ENCODE peak calls at places on chromosomes 2 and 18, in five cellular contexts. L is SK-N-SH, F is HepG2, W is K562, S is GM12878. O is an unnamed sample.

GRCh38 chr2:105460048-105460732 is 61.3 kb upstream of the FHL2 start:
- DNase-seq in W (no peak), L (no peak), F (no peak), S (no peak), O (no peak)

GRCh38 chr2:237742614-237743013 is 56.0 kb upstream of the RBM44 start:
- DNase-seq in W (no peak), L (no peak), S (no peak), F (no peak), O (no peak)

GRCh38 chr18:79805211-79805862 is 7.6 kb downstream of the KCNG2 start:
- DNase-seq in F (no peak), S (no peak), W (no peak), L (no peak), O (no peak)

GRCh38 chr2:174617713-174618112 is 20.1 kb upstream of the WIPF1 start:
- DNase-seq in S (no peak), L (no peak), W (no peak), F (no peak), O (no peak)

GRCh38 chr18:69648486-69648885 is 247.8 kb downstream of the DOK6 start:
- DNase-seq in F (peak), W (no peak), S (no peak), L (no peak), O (no peak)

GRCh38 chr2:195737531-195738162 is 80.6 kb downstream of the SLC39A10 start:
- DNase-seq in W (no peak), S (no peak), F (no peak), L (no peak), O (no peak)

GRCh38 chr18:8844721-8845148 is 139.4 kb downstream of the MTCL1 start:
- DNase-seq in W (no peak), S (no peak), L (peak), F (no peak), O (no peak)

GRCh38 chr2:3464401-3465005 is 54.8 kb downstream of the ADI1 start:
- DNase-seq in W (no peak), S (no peak), F (no peak), L (no peak), O (no peak)

GRCh38 chr18:75981102-75981501 is 513.9 kb downstream of the ZNF516 start:
- DNase-seq in S (no peak), L (no peak), F (no peak), W (no peak), O (no peak)

DNA sequence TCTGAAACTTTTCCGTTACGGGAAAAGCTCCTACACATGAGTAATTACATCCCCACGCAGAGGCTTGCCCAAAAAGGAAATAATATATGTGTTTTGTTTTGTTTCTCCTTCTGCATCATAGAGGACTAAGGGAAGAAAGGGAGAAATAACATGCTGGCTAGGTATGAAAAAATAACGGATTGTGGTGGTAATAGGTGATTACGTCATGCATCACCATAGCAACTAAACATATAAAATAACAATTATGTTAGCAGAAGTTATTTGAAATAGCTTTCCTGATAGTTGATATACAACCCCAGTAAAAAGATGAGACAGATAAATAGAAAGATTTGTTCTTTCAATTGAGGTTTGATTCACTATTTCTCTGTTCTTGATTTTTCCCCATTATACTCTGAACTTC is 518.0 kb downstream of the ZNF516 start:
- DNase-seq in L (no peak), F (no peak), S (no peak), W (no peak), O (no peak)
- H3K9ac ChIP-seq in L (no peak), F (no peak), S (no peak), W (no peak), O (no peak)

GRCh38 chr2:128552806-128553551 is 234.3 kb upstream of the HS6ST1 start:
- DNase-seq in W (no peak), F (no peak), S (no peak), L (no peak), O (no peak)
- TF ChIP-seq REST in W (no peak), F (no peak), S (no peak), L (no peak), O (no peak)

DNA sequence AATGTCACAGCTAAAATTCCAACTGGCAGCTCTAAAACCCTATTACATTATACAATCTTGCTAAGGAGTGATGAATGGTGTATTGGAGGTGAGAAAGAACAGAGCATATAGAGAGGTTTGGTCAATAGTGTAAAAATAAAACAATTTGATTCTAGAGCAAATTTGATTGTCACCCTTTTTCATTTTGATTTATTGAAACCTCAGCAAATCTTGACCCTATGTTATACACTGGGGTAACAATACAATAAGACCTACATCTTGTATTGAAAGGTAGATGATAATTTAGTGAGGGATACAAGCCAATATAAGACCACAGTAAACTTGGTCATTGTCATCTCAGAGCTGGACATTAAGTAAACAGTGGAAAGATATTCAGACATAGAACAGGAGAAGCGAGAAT is 671.9 kb downstream of the IRS1 start:
- DNase-seq in S (no peak), F (no peak), W (no peak), L (no peak), O (no peak)
- H3K9ac ChIP-seq in S (no peak), F (no peak), W (no peak), L (no peak), O (peak)

DNA sequence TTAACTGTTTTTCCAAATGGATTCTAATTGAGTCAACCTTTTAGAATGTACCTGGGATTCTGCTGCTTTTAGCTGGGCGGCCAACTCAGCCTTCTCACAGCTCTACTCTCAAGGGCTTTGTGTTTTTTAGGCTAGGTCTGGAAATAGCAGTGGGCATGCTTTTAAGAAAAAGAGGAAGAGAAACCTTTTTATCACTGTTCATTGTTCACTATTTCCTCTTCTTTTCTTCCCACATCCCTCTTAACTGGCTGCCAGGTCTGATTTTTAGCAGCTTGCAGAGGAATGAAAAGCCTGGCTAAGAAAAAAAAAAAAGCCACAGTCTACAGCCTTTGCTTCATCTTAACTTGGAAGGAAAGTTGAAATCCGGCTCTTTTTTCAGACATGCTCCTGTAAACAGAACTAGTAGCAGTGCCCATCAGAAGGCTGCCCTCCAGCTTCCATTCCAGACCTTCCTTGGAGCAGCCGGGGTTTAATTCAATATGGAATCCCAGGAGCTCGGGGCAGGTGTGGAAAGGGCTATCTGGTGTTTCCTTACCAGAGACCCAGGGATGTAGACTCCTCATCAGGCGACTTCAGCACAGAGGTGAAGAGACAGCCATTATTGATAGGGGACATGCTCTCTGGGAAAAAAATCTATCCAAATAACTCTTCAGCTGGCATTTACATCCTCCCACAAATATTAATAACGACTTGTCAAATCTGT is 230.7 kb downstream of the MYO3B start:
- DNase-seq in W (no peak), F (no peak), L (peak), S (no peak), O (no peak)
- TF ChIP-seq REST in W (no peak), F (no peak), L (no peak), S (no peak), O (no peak)

DNA sequence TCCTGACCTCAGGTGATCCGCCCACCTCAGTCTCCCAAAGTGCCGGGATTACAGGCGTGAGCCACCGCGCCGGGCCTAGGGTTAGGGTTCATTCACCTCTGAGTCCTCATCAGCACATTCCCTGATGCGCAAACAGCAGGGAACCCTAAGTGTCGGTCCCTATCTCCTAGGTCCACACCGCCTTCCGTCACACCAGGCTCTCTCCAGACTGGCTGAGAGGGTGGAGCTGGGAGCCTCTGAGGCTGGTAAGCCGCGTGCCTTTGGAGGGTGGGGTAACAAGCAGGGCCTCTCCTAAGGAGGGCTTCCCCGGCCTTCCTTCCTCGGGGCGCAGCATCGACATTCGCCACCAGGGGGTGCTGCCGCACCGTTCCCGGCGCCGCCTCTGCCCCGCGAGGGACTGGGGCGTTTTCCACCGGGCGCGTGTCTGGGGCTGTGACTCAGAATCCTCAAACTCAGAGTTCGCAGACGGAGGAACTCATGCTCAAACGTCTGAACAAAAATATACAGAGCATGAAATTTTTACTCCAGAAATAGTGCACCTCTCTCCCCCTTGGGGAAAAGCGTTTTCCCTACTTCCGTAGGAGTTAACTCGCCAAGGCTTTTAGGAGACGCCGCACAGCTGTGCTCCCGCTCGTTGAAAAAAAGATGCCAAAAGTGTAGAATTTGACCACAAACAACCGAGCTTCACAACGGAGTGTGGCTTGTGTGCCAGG is 63.9 kb upstream of the ASAP2 start:
- DNase-seq in L (peak), W (peak), F (peak), S (no peak), O (peak)
- H3K9ac ChIP-seq in L (peak), W (peak), F (peak), S (no peak), O (peak)

DNA sequence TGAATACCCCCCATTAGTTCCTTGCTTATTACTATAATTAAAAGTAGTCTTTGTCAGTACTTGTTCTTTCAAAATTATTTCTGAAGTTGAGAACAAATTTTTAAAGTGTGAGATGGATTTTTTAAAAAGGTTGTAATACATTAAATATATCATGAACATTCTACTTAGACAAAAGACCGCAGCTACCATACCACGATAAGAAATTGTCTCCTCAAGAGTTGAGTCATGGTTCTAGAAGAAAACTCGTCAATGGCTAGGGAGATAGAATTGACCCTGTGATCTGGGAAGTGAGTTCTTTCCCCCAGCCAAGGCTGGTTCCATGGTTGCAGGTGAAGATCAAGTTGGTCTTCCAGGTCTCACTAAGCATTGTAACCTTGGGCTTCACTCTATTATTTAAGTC is 67.8 kb upstream of the ACYP2 start:
- DNase-seq in W (peak), S (no peak), L (no peak), F (no peak), O (no peak)
- TF ChIP-seq REST in W (no peak), S (no peak), L (no peak), F (no peak), O (no peak)

DNA sequence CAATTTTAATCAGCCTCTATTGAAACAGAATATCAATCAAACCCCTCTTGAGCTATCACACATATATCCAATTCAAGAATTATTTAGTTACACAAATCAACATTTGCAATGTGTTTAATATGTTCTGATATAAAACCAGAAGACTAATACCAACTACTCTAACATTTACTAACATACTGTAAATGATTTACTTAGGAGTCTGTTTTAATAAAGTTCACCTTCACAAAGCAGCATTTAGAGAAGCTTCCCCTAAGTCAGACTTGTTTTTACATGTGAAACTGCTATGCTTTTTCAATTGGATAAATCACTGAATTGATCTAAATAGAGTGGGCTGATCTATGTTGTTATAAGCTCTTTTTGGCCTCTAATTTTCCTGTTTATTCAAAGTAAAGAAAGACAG is 18.3 kb downstream of the COL4A3 start:
- DNase-seq in W (no peak), L (no peak), F (no peak), S (no peak), O (no peak)
- H3K9ac ChIP-seq in W (no peak), L (no peak), F (no peak), S (no peak), O (no peak)

DNA sequence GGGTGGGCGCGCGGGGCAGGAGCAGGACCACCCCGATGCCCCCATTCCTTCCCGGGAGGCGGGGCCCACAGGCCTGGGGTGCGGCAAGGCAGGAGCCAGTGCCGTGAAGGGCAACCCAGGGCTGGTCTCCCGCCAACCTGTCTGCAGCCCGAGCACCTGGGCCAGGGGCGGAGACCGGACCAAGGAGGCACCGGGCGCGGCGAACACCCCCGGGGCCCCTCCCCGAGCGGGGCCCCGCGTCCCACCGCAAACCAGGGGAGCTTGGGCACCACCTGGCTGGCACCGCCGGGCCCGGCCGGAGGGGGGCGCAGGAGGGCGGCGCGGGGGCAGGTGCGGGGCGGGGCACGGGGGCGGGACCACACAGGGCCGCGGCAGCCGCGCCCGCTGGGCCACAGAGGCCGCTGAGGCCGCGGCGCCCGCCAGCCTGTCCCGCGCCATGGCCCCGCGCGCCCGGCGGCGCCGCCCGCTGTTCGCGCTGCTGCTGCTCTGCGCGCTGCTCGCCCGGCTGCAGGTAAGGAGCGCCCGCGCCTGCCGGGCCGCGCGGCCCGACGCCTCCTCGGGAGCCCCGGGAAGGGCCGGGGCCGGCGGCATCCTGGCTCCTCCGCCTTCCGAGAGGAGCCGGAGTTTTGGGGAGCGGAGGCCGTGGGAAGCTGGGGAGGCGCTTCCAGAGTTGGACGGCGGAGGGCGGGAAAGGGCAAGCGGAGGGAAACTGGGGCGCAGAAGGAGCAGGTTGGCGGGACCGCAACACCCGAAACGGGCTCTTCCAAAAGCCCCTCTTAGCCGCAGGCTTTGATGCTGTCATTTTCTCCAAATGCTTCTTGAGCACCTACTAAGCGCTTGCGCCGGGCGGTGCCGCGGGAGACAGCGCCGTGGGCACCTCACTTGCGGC is at the start of gene TNFRSF11A:
- DNase-seq in W (peak), F (no peak), L (peak), S (no peak), O (no peak)
- TF ChIP-seq REST in W (no peak), F (no peak), L (no peak), S (no peak), O (no peak)

GRCh38 chr2:84827978-84828575 is 52.8 kb downstream of the TRABD2A start:
- DNase-seq in S (no peak), L (no peak), F (no peak), W (no peak), O (no peak)

GRCh38 chr2:84821806-84822205 is 59.1 kb downstream of the TRABD2A start:
- DNase-seq in F (no peak), S (no peak), L (no peak), W (no peak), O (no peak)

GRCh38 chr2:84823229-84823628 is 57.7 kb downstream of the TRABD2A start:
- DNase-seq in S (no peak), L (no peak), W (no peak), F (no peak), O (no peak)

GRCh38 chr2:84829693-84830092 is 51.2 kb downstream of the TRABD2A start:
- DNase-seq in F (no peak), S (no peak), L (no peak), W (no peak), O (no peak)

DNA sequence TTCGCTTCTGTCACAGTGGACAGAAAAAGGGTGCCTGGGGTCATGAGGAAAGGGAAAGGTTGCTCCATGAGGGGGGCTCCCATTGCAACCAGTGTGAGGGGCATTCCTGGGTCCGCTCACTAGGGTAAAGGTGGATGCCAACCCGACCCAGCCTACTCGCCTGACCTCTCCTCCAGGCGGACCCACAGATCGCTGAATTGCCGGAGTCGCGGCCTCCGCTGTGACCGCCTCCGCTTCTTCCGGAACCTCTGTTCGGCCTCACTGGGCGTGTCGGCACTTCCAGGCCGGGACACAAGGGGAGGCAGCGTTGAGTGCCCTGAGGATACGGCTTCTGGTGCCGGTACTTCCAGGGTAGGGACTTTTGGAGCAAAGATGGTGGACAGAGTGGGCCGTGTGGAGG is 57.1 kb downstream of the TRABD2A start:
- DNase-seq in W (peak), S (no peak), F (no peak), L (no peak), O (no peak)
- H3K9ac ChIP-seq in W (no peak), S (no peak), F (no peak), L (no peak), O (no peak)

DNA sequence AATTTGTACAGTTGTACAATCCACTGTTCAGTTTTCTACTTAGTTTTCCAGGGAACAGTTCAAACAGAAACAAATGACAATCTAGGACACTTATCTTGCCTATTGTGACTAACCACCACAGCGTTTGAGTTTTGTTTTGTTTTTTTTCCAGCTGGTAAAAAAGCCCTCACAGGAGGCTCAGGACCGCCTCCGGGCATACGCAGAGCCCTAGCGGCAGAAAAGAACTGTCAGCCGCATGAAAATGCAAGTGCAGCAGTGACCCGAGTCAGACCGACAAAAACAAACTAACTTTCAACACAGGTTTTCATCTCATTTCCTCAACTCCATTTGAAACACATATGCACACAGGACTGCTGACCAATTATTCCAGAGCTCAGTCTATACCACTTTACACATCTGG is 68.6 kb downstream of the STEAP3 start:
- DNase-seq in L (no peak), W (no peak), F (peak), S (no peak), O (no peak)
- TF ChIP-seq REST in L (no peak), W (no peak), F (no peak), S (no peak), O (no peak)

O was measured in HCT116.